ENCODE peak calls at places on chromosomes 4 and X, in six cellular contexts. One of them, this sample, is unnamed.

GRCh38 chr4:91935217-91935616 is 368.5 kb upstream of the GRID2 start:
- DNase-seq in neuronal stem cell: no peak
- DNase-seq in mesendoderm: no peak
- DNase-seq in OCI-M1: no peak
- DNase-seq in upper lobe of right lung: no peak
- DNase-seq in stimulated activated CD8-positive, alpha-beta memory T cell treated with anti-CD3 and anti-CD28 coated beads, Interleukin-12 subunit alpha, Interleukin-12 subunit beta, amount 100 ng/mL, for 1 hour: no peak
- DNase-seq in this sample: no peak

GRCh38 chr4:153362184-153362583 is 17.7 kb downstream of the MND1 start:
- DNase-seq in neuronal stem cell: no peak
- DNase-seq in mesendoderm: peak; percentile 28
- DNase-seq in OCI-M1: peak; percentile 98
- DNase-seq in upper lobe of right lung: no peak
- DNase-seq in stimulated activated CD8-positive, alpha-beta memory T cell treated with anti-CD3 and anti-CD28 coated beads, Interleukin-12 subunit alpha, Interleukin-12 subunit beta, amount 100 ng/mL, for 1 hour: no peak
- DNase-seq in this sample: no peak

GRCh38 chrX:12563121-12563520 is 228.1 kb upstream of the PRPS2 start:
- DNase-seq in neuronal stem cell: no peak
- DNase-seq in mesendoderm: no peak
- DNase-seq in OCI-M1: no peak
- DNase-seq in upper lobe of right lung: no peak
- DNase-seq in stimulated activated CD8-positive, alpha-beta memory T cell treated with anti-CD3 and anti-CD28 coated beads, Interleukin-12 subunit alpha, Interleukin-12 subunit beta, amount 100 ng/mL, for 1 hour: no peak
- DNase-seq in this sample: no peak

GRCh38 chrX:49041683-49042529 is 1.3 kb downstream of the TFE3 start:
- DNase-seq in neuronal stem cell: no peak
- DNase-seq in mesendoderm: peak; percentile 75
- DNase-seq in OCI-M1: peak; percentile 63
- DNase-seq in upper lobe of right lung: no peak
- DNase-seq in stimulated activated CD8-positive, alpha-beta memory T cell treated with anti-CD3 and anti-CD28 coated beads, Interleukin-12 subunit alpha, Interleukin-12 subunit beta, amount 100 ng/mL, for 1 hour: no peak
- DNase-seq in this sample: no peak

GRCh38 chr4:3238721-3239120 is 10.2 kb upstream of the MSANTD1 start:
- DNase-seq in neuronal stem cell: no peak
- DNase-seq in mesendoderm: no peak
- DNase-seq in OCI-M1: no peak
- DNase-seq in upper lobe of right lung: no peak
- DNase-seq in stimulated activated CD8-positive, alpha-beta memory T cell treated with anti-CD3 and anti-CD28 coated beads, Interleukin-12 subunit alpha, Interleukin-12 subunit beta, amount 100 ng/mL, for 1 hour: no peak
- DNase-seq in this sample: no peak

GRCh38 chr4:67871867-67872266 is 11.9 kb downstream of the TMPRSS11D start:
- DNase-seq in neuronal stem cell: no peak
- DNase-seq in mesendoderm: peak; percentile 44
- DNase-seq in OCI-M1: peak; percentile 88
- DNase-seq in upper lobe of right lung: no peak
- DNase-seq in stimulated activated CD8-positive, alpha-beta memory T cell treated with anti-CD3 and anti-CD28 coated beads, Interleukin-12 subunit alpha, Interleukin-12 subunit beta, amount 100 ng/mL, for 1 hour: no peak
- DNase-seq in this sample: no peak

GRCh38 chrX:139200346-139200745 is 330.2 kb upstream of the F9 start:
- DNase-seq in neuronal stem cell: no peak
- DNase-seq in mesendoderm: no peak
- DNase-seq in OCI-M1: no peak
- DNase-seq in upper lobe of right lung: no peak
- DNase-seq in stimulated activated CD8-positive, alpha-beta memory T cell treated with anti-CD3 and anti-CD28 coated beads, Interleukin-12 subunit alpha, Interleukin-12 subunit beta, amount 100 ng/mL, for 1 hour: no peak
- DNase-seq in this sample: no peak

GRCh38 chr4:88033309-88033708 is 25.9 kb downstream of the PKD2 start:
- DNase-seq in neuronal stem cell: peak; percentile 35
- DNase-seq in mesendoderm: peak; percentile 78
- DNase-seq in OCI-M1: peak; percentile 88
- DNase-seq in upper lobe of right lung: no peak
- DNase-seq in stimulated activated CD8-positive, alpha-beta memory T cell treated with anti-CD3 and anti-CD28 coated beads, Interleukin-12 subunit alpha, Interleukin-12 subunit beta, amount 100 ng/mL, for 1 hour: no peak
- DNase-seq in this sample: peak; percentile 35

GRCh38 chrX:110293658-110294453 is 24.0 kb downstream of the AMMECR1 start:
- DNase-seq in neuronal stem cell: no peak
- DNase-seq in mesendoderm: no peak
- DNase-seq in OCI-M1: peak; percentile 42
- DNase-seq in upper lobe of right lung: no peak
- DNase-seq in stimulated activated CD8-positive, alpha-beta memory T cell treated with anti-CD3 and anti-CD28 coated beads, Interleukin-12 subunit alpha, Interleukin-12 subunit beta, amount 100 ng/mL, for 1 hour: no peak
- DNase-seq in this sample: no peak

GRCh38 chrX:120271218-120271617 is 20.6 kb downstream of the ZBTB33 start:
- DNase-seq in neuronal stem cell: no peak
- DNase-seq in mesendoderm: no peak
- DNase-seq in OCI-M1: no peak
- DNase-seq in upper lobe of right lung: no peak
- DNase-seq in stimulated activated CD8-positive, alpha-beta memory T cell treated with anti-CD3 and anti-CD28 coated beads, Interleukin-12 subunit alpha, Interleukin-12 subunit beta, amount 100 ng/mL, for 1 hour: no peak
- DNase-seq in this sample: no peak

GRCh38 chr4:183600189-183600685 is 58.7 kb downstream of the RWDD4 start:
- DNase-seq in neuronal stem cell: no peak
- DNase-seq in mesendoderm: peak; percentile 60
- DNase-seq in OCI-M1: peak; percentile 37
- DNase-seq in upper lobe of right lung: no peak
- DNase-seq in stimulated activated CD8-positive, alpha-beta memory T cell treated with anti-CD3 and anti-CD28 coated beads, Interleukin-12 subunit alpha, Interleukin-12 subunit beta, amount 100 ng/mL, for 1 hour: no peak
- DNase-seq in this sample: no peak

GRCh38 chr4:140098481-140099132 is 55.4 kb downstream of the MAML3 start:
- DNase-seq in neuronal stem cell: no peak
- DNase-seq in mesendoderm: no peak
- DNase-seq in OCI-M1: peak; percentile 78
- DNase-seq in upper lobe of right lung: no peak
- DNase-seq in stimulated activated CD8-positive, alpha-beta memory T cell treated with anti-CD3 and anti-CD28 coated beads, Interleukin-12 subunit alpha, Interleukin-12 subunit beta, amount 100 ng/mL, for 1 hour: no peak
- DNase-seq in this sample: no peak

GRCh38 chr4:181525641-181526040 is 717.6 kb upstream of the TENM3 start:
- DNase-seq in neuronal stem cell: no peak
- DNase-seq in mesendoderm: peak; percentile 30
- DNase-seq in OCI-M1: no peak
- DNase-seq in upper lobe of right lung: no peak
- DNase-seq in stimulated activated CD8-positive, alpha-beta memory T cell treated with anti-CD3 and anti-CD28 coated beads, Interleukin-12 subunit alpha, Interleukin-12 subunit beta, amount 100 ng/mL, for 1 hour: no peak
- DNase-seq in this sample: no peak

GRCh38 chr4:127781303-127782024 is 658 bp upstream of the HSPA4L start:
- DNase-seq in neuronal stem cell: peak; percentile 12
- DNase-seq in mesendoderm: no peak
- DNase-seq in OCI-M1: no peak
- DNase-seq in upper lobe of right lung: peak; percentile 76
- DNase-seq in stimulated activated CD8-positive, alpha-beta memory T cell treated with anti-CD3 and anti-CD28 coated beads, Interleukin-12 subunit alpha, Interleukin-12 subunit beta, amount 100 ng/mL, for 1 hour: no peak
- DNase-seq in this sample: no peak

GRCh38 chrX:101639583-101639982 is 20.1 kb downstream of the ARMCX2 start:
- DNase-seq in neuronal stem cell: no peak
- DNase-seq in mesendoderm: no peak
- DNase-seq in OCI-M1: no peak
- DNase-seq in upper lobe of right lung: no peak
- DNase-seq in stimulated activated CD8-positive, alpha-beta memory T cell treated with anti-CD3 and anti-CD28 coated beads, Interleukin-12 subunit alpha, Interleukin-12 subunit beta, amount 100 ng/mL, for 1 hour: no peak
- DNase-seq in this sample: no peak

GRCh38 chr4:1053080-1053661 is 41.7 kb downstream of the FGFRL1 start:
- DNase-seq in neuronal stem cell: no peak
- DNase-seq in mesendoderm: no peak
- DNase-seq in OCI-M1: no peak
- DNase-seq in upper lobe of right lung: peak; percentile 55
- DNase-seq in stimulated activated CD8-positive, alpha-beta memory T cell treated with anti-CD3 and anti-CD28 coated beads, Interleukin-12 subunit alpha, Interleukin-12 subunit beta, amount 100 ng/mL, for 1 hour: no peak
- DNase-seq in this sample: no peak

GRCh38 chr4:38365748-38366310 is 298.2 kb upstream of the KLF3 start:
- DNase-seq in neuronal stem cell: no peak
- DNase-seq in mesendoderm: no peak
- DNase-seq in OCI-M1: no peak
- DNase-seq in upper lobe of right lung: no peak
- DNase-seq in stimulated activated CD8-positive, alpha-beta memory T cell treated with anti-CD3 and anti-CD28 coated beads, Interleukin-12 subunit alpha, Interleukin-12 subunit beta, amount 100 ng/mL, for 1 hour: no peak
- DNase-seq in this sample: no peak

GRCh38 chr4:169266661-169267060 is 4.1 kb downstream of the SH3RF1 start:
- DNase-seq in neuronal stem cell: no peak
- DNase-seq in mesendoderm: no peak
- DNase-seq in OCI-M1: no peak
- DNase-seq in upper lobe of right lung: no peak
- DNase-seq in stimulated activated CD8-positive, alpha-beta memory T cell treated with anti-CD3 and anti-CD28 coated beads, Interleukin-12 subunit alpha, Interleukin-12 subunit beta, amount 100 ng/mL, for 1 hour: no peak
- DNase-seq in this sample: no peak

GRCh38 chr4:8235686-8236085 is 33.9 kb upstream of the HTRA3 start:
- DNase-seq in neuronal stem cell: no peak
- DNase-seq in mesendoderm: no peak
- DNase-seq in OCI-M1: no peak
- DNase-seq in upper lobe of right lung: no peak
- DNase-seq in stimulated activated CD8-positive, alpha-beta memory T cell treated with anti-CD3 and anti-CD28 coated beads, Interleukin-12 subunit alpha, Interleukin-12 subunit beta, amount 100 ng/mL, for 1 hour: no peak
- DNase-seq in this sample: no peak

GRCh38 chr4:10455133-10455532 is 2.1 kb downstream of the ZNF518B start:
- DNase-seq in neuronal stem cell: no peak
- DNase-seq in mesendoderm: no peak
- DNase-seq in OCI-M1: no peak
- DNase-seq in upper lobe of right lung: no peak
- DNase-seq in stimulated activated CD8-positive, alpha-beta memory T cell treated with anti-CD3 and anti-CD28 coated beads, Interleukin-12 subunit alpha, Interleukin-12 subunit beta, amount 100 ng/mL, for 1 hour: no peak
- DNase-seq in this sample: no peak

GRCh38 chr4:149166365-149166764 is 649.3 kb downstream of the IQCM start:
- DNase-seq in neuronal stem cell: no peak
- DNase-seq in mesendoderm: no peak
- DNase-seq in OCI-M1: no peak
- DNase-seq in upper lobe of right lung: no peak
- DNase-seq in stimulated activated CD8-positive, alpha-beta memory T cell treated with anti-CD3 and anti-CD28 coated beads, Interleukin-12 subunit alpha, Interleukin-12 subunit beta, amount 100 ng/mL, for 1 hour: no peak
- DNase-seq in this sample: no peak

GRCh38 chrX:24294619-24295018 is 19.2 kb downstream of the SUPT20HL2 start:
- DNase-seq in neuronal stem cell: no peak
- DNase-seq in mesendoderm: peak; percentile 40
- DNase-seq in OCI-M1: peak; percentile 56
- DNase-seq in upper lobe of right lung: no peak
- DNase-seq in stimulated activated CD8-positive, alpha-beta memory T cell treated with anti-CD3 and anti-CD28 coated beads, Interleukin-12 subunit alpha, Interleukin-12 subunit beta, amount 100 ng/mL, for 1 hour: no peak
- DNase-seq in this sample: peak; percentile 34

This sample was measured in neural crest cell.